ENCODE peak calls at places on chromosome 21, in seven cellular contexts. K, H, X, T, Y, G and F are unnamed samples.

GRCh38 chr21:27581168-27581567 is 614.3 kb upstream of the ADAMTS5 start:
- DNase-seq in T (no peak), H (no peak), K (no peak), Y (no peak), G (no peak), X (no peak), F (no peak)

GRCh38 chr21:41246808-41247207 is 69.8 kb upstream of the FAM3B start:
- DNase-seq in G (no peak), Y (no peak), T (no peak), H (no peak), X (no peak), K (no peak), F (no peak)

GRCh38 chr21:44817914-44818635 is at the start of gene SUMO3:
- DNase-seq in X (peak; percentile 86), K (peak; percentile 90), T (peak; percentile 85), H (peak; percentile 50), G (peak; percentile 79), Y (peak; percentile 86), F (peak; percentile 94)

GRCh38 chr21:46375560-46376230 is 51.7 kb downstream of the PCNT start:
- DNase-seq in T (no peak), X (no peak), Y (no peak), H (no peak), K (no peak), G (no peak), F (no peak)

GRCh38 chr21:42695324-42696025 is 42.1 kb downstream of the PDE9A start:
- DNase-seq in H (no peak), G (peak; percentile 68), T (no peak), K (no peak), Y (peak; percentile 73), X (no peak), F (no peak)

GRCh38 chr21:38925923-38926322 is 120.2 kb downstream of the ETS2 start:
- DNase-seq in G (peak; percentile 94), X (peak; percentile 48), K (no peak), T (peak; percentile 85), Y (peak; percentile 95), H (peak; percentile 53), F (no peak)

GRCh38 chr21:37658121-37658993 is 257.9 kb downstream of the KCNJ6 start:
- DNase-seq in X (no peak), G (no peak), Y (no peak), H (no peak), K (no peak), T (no peak), F (peak; percentile 9)

GRCh38 chr21:42677339-42678117 is 24.1 kb downstream of the PDE9A start:
- DNase-seq in T (no peak), H (no peak), Y (peak; percentile 83), K (no peak), X (no peak), G (peak; percentile 67), F (no peak)

GRCh38 chr21:42513151-42513984 is at the start of gene SLC37A1:
- DNase-seq in T (peak; percentile 75), Y (no peak), G (no peak), H (no peak), X (peak; percentile 63), K (peak; percentile 64), F (peak; percentile 76)

GRCh38 chr21:37592496-37592895 is 225.9 kb downstream of the DYRK1A start:
- DNase-seq in H (no peak), G (no peak), Y (no peak), X (no peak), K (no peak), T (no peak), F (no peak)

GRCh38 chr21:31780944-31781343 is 49.0 kb upstream of the SCAF4 start:
- DNase-seq in Y (no peak), G (no peak), H (no peak), X (no peak), T (no peak), K (peak; percentile 18), F (no peak)

GRCh38 chr21:34967509-34968289 is 81.4 kb downstream of the RUNX1 start:
- DNase-seq in Y (no peak), G (peak; percentile 23), K (no peak), H (no peak), T (no peak), X (no peak), F (no peak)

GRCh38 chr21:39961251-39961650 is 94.0 kb downstream of the PCP4 start:
- DNase-seq in Y (no peak), X (no peak), T (no peak), H (no peak), G (no peak), K (no peak), F (no peak)

GRCh38 chr21:29034678-29035077 is 10.2 kb downstream of the USP16 start:
- DNase-seq in Y (no peak), T (no peak), X (no peak), H (no peak), G (no peak), K (no peak), F (peak; percentile 29)

GRCh38 chr21:46057111-46057709 is 40.7 kb upstream of the COL6A2 start:
- DNase-seq in T (no peak), G (no peak), K (no peak), Y (no peak), H (no peak), X (no peak), F (peak; percentile 67)

GRCh38 chr21:39568380-39568779 is 44.4 kb upstream of the B3GALT5 start:
- DNase-seq in H (no peak), Y (no peak), K (no peak), G (no peak), T (no peak), X (no peak), F (no peak)

GRCh38 chr21:32991299-32991850 is 34.4 kb upstream of the OLIG2 start:
- DNase-seq in H (no peak), K (no peak), T (no peak), Y (no peak), G (no peak), X (no peak), F (no peak)

GRCh38 chr21:41952568-41953248 is 1.1 kb downstream of the C2CD2 start:
- DNase-seq in X (no peak), K (no peak), G (no peak), Y (no peak), T (no peak), H (no peak), F (no peak)